ENCODE peak calls at places on chromosomes 12 and 14, in six cellular contexts. J is H1, X is HepG2, G is GM12878, T is WTC11, B is K562. D is an unnamed sample.
A peak's percentile ranks its signal among the peaks of the same experiment; 100 is the strongest.

GRCh38 chr12:124493809-124494750 is 73.3 kb downstream of the NCOR2 start:
- DNase-seq in T (no peak), J (no peak), B (no peak), G (peak; percentile 86), X (no peak), D (no peak)

GRCh38 chr12:19507823-19508222 is 68.5 kb downstream of the AEBP2 start:
- DNase-seq in T (no peak), B (no peak), X (no peak), G (no peak), J (no peak), D (no peak)

GRCh38 chr12:66036317-66036716 is 94.2 kb downstream of the LLPH start:
- DNase-seq in B (no peak), X (peak; percentile 60), J (no peak), G (no peak), T (no peak), D (peak; percentile 82)

GRCh38 chr12:53105712-53106439 is 2.6 kb downstream of the SOAT2 start:
- DNase-seq in X (no peak), G (no peak), B (no peak), T (no peak), J (no peak), D (no peak)

GRCh38 chr14:77023001-77023996 is 5.2 kb downstream of the IRF2BPL start:
- DNase-seq in B (no peak), G (no peak), X (peak; percentile 97), J (peak; percentile 51), T (peak; percentile 44), D (no peak)

GRCh38 chr14:55512421-55512820 is 67.6 kb upstream of the KTN1 start:
- DNase-seq in T (no peak), J (no peak), X (no peak), G (no peak), B (no peak), D (no peak)

GRCh38 chr14:54839681-54840080 is 62.9 kb downstream of the GCH1 start:
- DNase-seq in X (peak; percentile 89), G (no peak), J (no peak), T (no peak), B (no peak), D (no peak)

GRCh38 chr14:103686831-103687485 is 28.3 kb downstream of the XRCC3 start:
- DNase-seq in J (no peak), X (no peak), B (no peak), T (no peak), G (no peak), D (no peak)

GRCh38 chr14:51430600-51430999 is 190.6 kb downstream of the TMX1 start:
- DNase-seq in B (no peak), J (no peak), X (peak; percentile 10), T (peak; percentile 20), G (no peak), D (no peak)

GRCh38 chr14:24398943-24399801 is at the start of gene NYNRIN:
- DNase-seq in X (no peak), J (peak; percentile 81), B (peak; percentile 83), G (no peak), T (peak; percentile 70), D (no peak)

GRCh38 chr12:103588680-103589079 is 1.6 kb downstream of the STAB2 start:
- DNase-seq in T (no peak), B (no peak), X (no peak), G (no peak), J (no peak), D (no peak)

GRCh38 chr12:62588916-62589315 is 122.3 kb downstream of the MON2 start:
- DNase-seq in B (no peak), G (no peak), J (no peak), T (no peak), X (peak; percentile 38), D (no peak)

GRCh38 chr12:97960741-97961608 is 498.4 kb downstream of the RMST start:
- DNase-seq in G (peak; percentile 3), B (peak; percentile 27), T (peak; percentile 57), J (peak; percentile 64), X (peak; percentile 14), D (peak; percentile 8)

GRCh38 chr12:108268397-108268796 is 70.7 kb downstream of the CMKLR1 start:
- DNase-seq in X (no peak), B (no peak), T (no peak), G (peak; percentile 15), J (no peak), D (no peak)

GRCh38 chr12:26791328-26791791 is 41.6 kb downstream of the ITPR2 start:
- DNase-seq in B (no peak), G (peak; percentile 54), X (no peak), T (no peak), J (no peak), D (no peak)

GRCh38 chr12:13204428-13204827 is 7.9 kb downstream of the EMP1 start:
- DNase-seq in G (no peak), T (no peak), B (no peak), J (no peak), X (no peak), D (no peak)

GRCh38 chr12:54667945-54668344 is 19.8 kb upstream of the DCD start:
- DNase-seq in T (no peak), G (no peak), X (no peak), J (no peak), B (no peak), D (no peak)

GRCh38 chr12:31234955-31235867 is 90.7 kb downstream of the SINHCAF start:
- DNase-seq in B (peak; percentile 53), X (peak; percentile 7), G (no peak), J (peak; percentile 66), T (peak; percentile 61), D (peak; percentile 18)

GRCh38 chr14:31993521-31993941 is 83.6 kb upstream of the ARHGAP5 start:
- DNase-seq in X (no peak), B (no peak), J (no peak), G (no peak), T (no peak), D (no peak)

GRCh38 chr12:72546106-72546505 is 273.9 kb downstream of the TRHDE start:
- DNase-seq in X (no peak), B (no peak), J (no peak), G (no peak), T (no peak), D (no peak)

GRCh38 chr14:50231475-50232275 is at the start of gene SOS2:
- DNase-seq in X (peak; percentile 78), T (peak; percentile 91), J (peak; percentile 93), B (peak; percentile 76), G (peak; percentile 43), D (peak; percentile 62)

GRCh38 chr14:32933943-32934890 is 4.5 kb upstream of the NPAS3 start:
- DNase-seq in B (no peak), G (no peak), J (peak; percentile 66), T (peak; percentile 63), X (no peak), D (no peak)

GRCh38 chr12:26846419-26846818 is 13.4 kb upstream of the ITPR2 start:
- DNase-seq in J (no peak), G (no peak), X (no peak), B (no peak), T (no peak), D (no peak)

GRCh38 chr12:108947097-108947496 is 67.2 kb downstream of the DAO start:
- DNase-seq in G (no peak), B (no peak), J (no peak), X (no peak), T (no peak), D (no peak)

GRCh38 chr12:13405961-13406703 is 209.6 kb downstream of the EMP1 start:
- DNase-seq in T (no peak), G (no peak), B (no peak), J (peak; percentile 11), X (no peak), D (no peak)

GRCh38 chr12:112149596-112149995 is 24.2 kb downstream of the TRAFD1 start:
- DNase-seq in G (peak; percentile 35), X (no peak), J (no peak), T (no peak), B (no peak), D (no peak)
- TF ChIP-seq ATF3 in G (no peak), X (no peak), J (no peak), T (no peak), B (no peak), D (no peak)

GRCh38 chr14:105852378-105853088 is 326.1 kb downstream of the TMEM121 start:
- DNase-seq in J (no peak), X (no peak), B (no peak), T (no peak), G (no peak), D (no peak)
- TF ChIP-seq ATF3 in J (no peak), X (no peak), B (no peak), T (no peak), G (no peak), D (no peak)

DNA sequence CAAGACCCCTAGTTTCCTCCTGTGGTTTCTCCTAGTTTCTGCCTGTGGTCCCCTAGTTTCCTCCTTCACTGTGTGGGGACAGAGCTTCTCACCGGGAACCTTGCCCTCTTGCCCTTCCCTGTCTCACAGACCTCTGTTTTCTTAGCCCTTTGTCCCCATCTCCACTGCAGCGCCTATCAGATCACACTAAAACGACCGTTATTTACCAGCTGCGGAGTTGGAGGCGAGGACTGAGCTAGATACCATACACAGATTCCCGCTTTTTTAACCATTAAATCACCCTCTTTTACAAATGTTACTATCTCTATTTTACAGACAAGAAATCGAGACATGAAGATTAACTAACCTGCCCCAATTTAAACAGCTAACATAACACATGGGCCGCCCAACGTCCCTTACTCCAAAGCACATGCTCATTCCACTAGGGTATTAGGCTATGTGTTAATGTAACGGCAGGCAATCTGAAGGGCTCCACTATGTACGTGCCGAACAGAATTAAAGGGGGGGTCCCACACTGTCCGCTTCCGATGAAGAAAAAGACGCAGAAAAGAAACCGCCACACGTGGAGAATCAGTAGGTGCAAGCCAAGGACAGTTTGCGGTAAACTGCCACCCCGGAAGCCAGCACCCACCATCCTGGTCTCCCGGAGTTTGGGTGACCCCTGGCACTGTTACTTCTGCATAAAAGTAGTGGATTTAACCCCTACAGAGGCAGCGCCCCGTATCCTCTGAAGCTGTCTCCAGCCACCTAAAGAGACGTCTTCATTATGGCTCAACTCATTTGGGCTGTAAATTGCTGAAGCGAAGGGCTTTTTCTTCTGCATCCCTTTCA is 1.9 kb upstream of the FKBP4 start:
- DNase-seq in J (no peak), G (no peak), X (no peak), B (peak; percentile 20), T (no peak), D (no peak)
- TF ChIP-seq ATF3 in J (no peak), G (no peak), X (no peak), B (no peak), T (no peak), D (no peak)

DNA sequence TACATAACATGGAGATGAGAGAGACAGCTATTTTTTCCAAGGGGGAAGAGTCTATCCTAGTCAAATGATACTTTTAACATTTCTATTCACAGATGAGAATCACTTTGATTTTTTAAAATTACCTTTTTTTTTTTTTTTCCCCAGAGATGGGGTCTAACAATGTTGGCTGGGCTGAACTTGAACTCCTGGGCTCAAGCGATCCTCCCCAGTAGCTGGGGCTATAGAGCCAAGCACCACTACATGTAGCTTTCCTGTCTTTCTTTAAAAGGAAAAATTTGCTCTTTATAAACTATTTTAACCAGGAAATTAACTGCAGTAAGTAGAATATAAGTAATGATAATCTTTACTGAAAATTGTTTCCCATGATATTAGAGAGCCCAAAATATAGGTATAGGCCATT is 3.3 kb downstream of the PRICKLE1 start:
- DNase-seq in X (no peak), G (no peak), J (no peak), B (no peak), T (no peak), D (no peak)
- TF ChIP-seq ATF3 in X (no peak), G (no peak), J (no peak), B (no peak), T (no peak), D (no peak)